ENCODE peak calls at places on chromosomes 11 and 22, in eight cellular contexts. Y is transverse colon, B is GM12878, G is sigmoid colon, U is GM23338, I is suprapubic skin, N is prostate gland, S is HCT116. K is an unnamed sample.

GRCh38 chr11:93740031-93740801 is 1.1 kb downstream of the TAF1D start:
- DNase-seq in Y (peak; percentile 19), B (no peak), G (no peak), U (peak; percentile 70), I (no peak), N (no peak), S (no peak), K (no peak)

GRCh38 chr11:65555693-65556231 is 2.4 kb downstream of the LTBP3 start:
- DNase-seq in Y (no peak), B (no peak), G (peak; percentile 78), U (no peak), I (no peak), N (no peak), S (peak; percentile 71), K (peak; percentile 79)

GRCh38 chr11:84890706-84891105 is 736.4 kb downstream of the DLG2 start:
- DNase-seq in Y (no peak), B (no peak), G (no peak), U (peak; percentile 32), I (no peak), N (no peak), S (no peak), K (no peak)

GRCh38 chr11:94926698-94927237 is 46.6 kb downstream of the CWC15 start:
- DNase-seq in Y (peak; percentile 43), B (no peak), G (peak; percentile 93), U (peak; percentile 25), I (peak; percentile 91), N (peak; percentile 9), S (no peak), K (peak; percentile 59)

GRCh38 chr11:100810146-100810545 is 123.1 kb downstream of the ARHGAP42 start:
- DNase-seq in Y (no peak), B (no peak), G (no peak), U (no peak), I (no peak), N (no peak), S (no peak), K (no peak)

GRCh38 chr11:108947654-108948570 is 283.0 kb downstream of the DDX10 start:
- DNase-seq in Y (no peak), B (no peak), G (no peak), U (no peak), I (no peak), N (no peak), S (no peak), K (no peak)

GRCh38 chr22:47090591-47091240 is 328.3 kb downstream of the TBC1D22A start:
- DNase-seq in Y (no peak), B (no peak), G (no peak), U (peak; percentile 69), I (peak; percentile 77), N (no peak), S (no peak), K (no peak)

GRCh38 chr11:19938051-19938856 is 222.0 kb downstream of the DBX1 start:
- DNase-seq in Y (peak; percentile 49), B (no peak), G (no peak), U (peak; percentile 79), I (no peak), N (no peak), S (peak; percentile 36), K (no peak)

GRCh38 chr11:119120639-119121007 is 757 bp upstream of the HINFP start:
- DNase-seq in Y (no peak), B (no peak), G (no peak), U (no peak), I (no peak), N (no peak), S (no peak), K (no peak)

GRCh38 chr11:122163420-122163819 is 47.4 kb upstream of the BLID start:
- DNase-seq in Y (no peak), B (no peak), G (no peak), U (no peak), I (no peak), N (no peak), S (no peak), K (no peak)

GRCh38 chr11:117795726-117796455 is 1.1 kb downstream of the DSCAML1 start:
- DNase-seq in Y (no peak), B (no peak), G (no peak), U (peak; percentile 72), I (no peak), N (no peak), S (no peak), K (no peak)

GRCh38 chr11:96426356-96427103 is 36.7 kb downstream of the JRKL start:
- DNase-seq in Y (no peak), B (no peak), G (no peak), U (peak; percentile 71), I (no peak), N (no peak), S (peak; percentile 19), K (no peak)

GRCh38 chr22:48478529-48479265 is 1349.0 kb downstream of the BRD1 start:
- DNase-seq in Y (no peak), B (no peak), G (no peak), U (no peak), I (peak; percentile 43), N (no peak), S (no peak), K (no peak)

GRCh38 chr22:41939981-41940852 is 6.7 kb downstream of the CENPM start:
- DNase-seq in Y (peak; percentile 94), B (peak; percentile 98), G (no peak), U (peak; percentile 34), I (no peak), N (peak; percentile 75), S (no peak), K (peak; percentile 67)

GRCh38 chr11:95516786-95517185 is 272.8 kb downstream of the FAM76B start:
- DNase-seq in Y (no peak), B (no peak), G (no peak), U (no peak), I (no peak), N (no peak), S (no peak), K (no peak)

GRCh38 chr11:45771942-45772522 is 32.9 kb upstream of the SLC35C1 start:
- DNase-seq in Y (peak; percentile 87), B (no peak), G (peak; percentile 90), U (peak; percentile 90), I (peak; percentile 88), N (peak; percentile 75), S (peak; percentile 56), K (peak; percentile 57)

GRCh38 chr22:19546680-19547079 is 22.5 kb upstream of the CLDN5 start:
- DNase-seq in Y (no peak), B (no peak), G (no peak), U (no peak), I (peak; percentile 41), N (no peak), S (no peak), K (no peak)

GRCh38 chr11:116557261-116557660 is 215.5 kb downstream of the BUD13 start:
- DNase-seq in Y (no peak), B (no peak), G (no peak), U (no peak), I (no peak), N (no peak), S (no peak), K (no peak)

GRCh38 chr11:116563028-116563712 is 209.6 kb downstream of the BUD13 start:
- DNase-seq in Y (no peak), B (no peak), G (no peak), U (no peak), I (no peak), N (no peak), S (no peak), K (peak; percentile 75)

GRCh38 chr11:116563713-116564050 is 209.1 kb downstream of the BUD13 start:
- DNase-seq in Y (no peak), B (no peak), G (no peak), U (no peak), I (no peak), N (no peak), S (no peak), K (no peak)

GRCh38 chr11:116556483-116556882 is 216.3 kb downstream of the BUD13 start:
- DNase-seq in Y (no peak), B (no peak), G (no peak), U (no peak), I (no peak), N (no peak), S (no peak), K (no peak)

DNA sequence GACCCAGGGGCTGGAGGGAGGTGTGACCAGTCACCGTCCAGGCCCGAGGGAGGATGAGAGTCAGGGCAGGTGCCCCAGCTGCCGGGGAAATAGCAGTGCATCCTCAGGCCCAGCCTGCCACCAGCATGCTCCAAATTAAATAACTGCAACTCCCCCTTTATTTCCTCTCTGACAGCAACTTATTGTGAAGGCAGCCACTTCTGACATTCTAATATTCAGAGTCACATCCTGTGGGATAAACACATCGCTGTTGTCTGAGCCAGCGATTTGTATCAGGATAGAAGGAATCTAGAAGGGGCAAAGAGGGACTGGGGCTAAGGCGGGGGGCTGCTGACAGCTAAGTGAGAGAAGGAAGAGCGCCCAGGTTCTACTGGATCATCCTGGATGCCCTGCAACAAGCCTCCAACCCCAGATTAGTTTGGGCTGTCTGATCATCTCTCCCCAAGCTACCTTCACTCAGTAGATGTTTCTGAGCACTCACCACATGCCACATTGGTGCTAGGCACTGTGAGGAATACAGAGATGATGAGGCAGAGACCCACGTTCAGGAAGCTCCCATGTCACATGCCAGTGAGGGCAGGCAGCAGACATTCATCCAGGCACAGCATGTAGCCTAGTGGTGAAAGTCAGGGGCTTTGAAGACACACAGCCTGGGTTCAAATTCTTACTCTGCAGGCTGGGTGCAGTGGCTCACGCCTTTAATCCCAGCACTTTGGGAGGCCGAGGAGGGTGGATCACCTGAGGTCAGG is 214.1 kb downstream of the BUD13 start:
- DNase-seq in Y (no peak), B (no peak), G (no peak), U (no peak), I (no peak), N (no peak), S (no peak), K (no peak)
- TF ChIP-seq CTCF in Y (no peak), B (no peak), G (no peak), U (no peak), I (no peak), N (no peak), S (no peak), K (no peak)

DNA sequence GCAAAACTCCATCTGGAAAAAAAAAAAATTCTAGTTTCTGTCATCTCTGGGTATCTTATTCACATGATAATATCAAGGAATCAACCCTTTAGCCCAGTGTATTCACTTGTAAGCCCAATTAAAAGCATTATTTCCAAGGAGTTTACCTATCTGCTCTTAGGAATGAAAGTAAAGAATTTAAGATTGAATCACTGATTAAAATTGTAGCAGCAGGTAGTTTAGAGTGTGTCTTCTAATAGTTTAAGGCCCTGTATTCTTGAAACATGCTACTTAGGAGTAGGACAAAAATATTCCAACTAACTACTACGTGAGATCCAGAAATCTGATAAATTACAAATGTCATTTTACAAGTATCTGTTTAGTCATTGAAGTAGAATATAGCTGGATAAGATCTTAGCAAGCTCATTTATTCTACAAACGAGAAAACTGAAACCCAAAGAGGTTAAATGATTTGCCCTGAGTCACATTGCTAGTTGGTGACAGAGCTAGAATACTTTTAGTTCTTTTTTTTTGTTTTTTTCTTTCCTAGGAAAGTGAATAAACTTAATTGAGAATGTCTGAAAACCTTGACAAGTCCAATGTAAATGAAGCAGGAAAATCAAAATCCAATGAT is 4.0 kb downstream of the TCP11L1 start:
- DNase-seq in Y (no peak), B (no peak), G (no peak), U (no peak), I (no peak), N (no peak), S (no peak), K (no peak)
- TF ChIP-seq POLR2AphosphoS5 in Y (no peak), B (no peak), G (no peak), U (no peak), I (no peak), N (no peak), S (no peak), K (no peak)

GRCh38 chr22:24706050-24706449 is 68.5 kb downstream of the PIWIL3 start:
- DNase-seq in Y (no peak), B (no peak), G (no peak), U (peak; percentile 81), I (no peak), N (no peak), S (no peak), K (no peak)
- TF ChIP-seq CTCF in Y (no peak), B (no peak), G (no peak), U (peak; percentile 61), I (no peak), N (no peak), S (peak; percentile 32), K (no peak)

GRCh38 chr11:11243790-11244469 is 109.1 kb downstream of the CSNK2A3 start:
- DNase-seq in Y (no peak), B (no peak), G (no peak), U (peak; percentile 75), I (no peak), N (no peak), S (no peak), K (no peak)
- TF ChIP-seq POLR2AphosphoS5 in Y (no peak), B (no peak), G (peak; percentile 15), U (no peak), I (no peak), N (no peak), S (no peak), K (no peak)

K was measured in breast epithelium.